ENCODE peak calls at places on chromosomes 3 and 15, in six cellular contexts. O is Peyer's patch, T is K562, M is uterus, D is mesenchymal stem cell, K is neural progenitor cell. V is an unnamed sample. For H3K4me1, the result is how much of the 10 kb centered on the place peaks cover.

GRCh38 chr3:31116651-31117050 is 222.2 kb upstream of the GADL1 start:
- DNase-seq in O (no peak), T (no peak), M (no peak), D (peak), K (no peak), V (no peak)

GRCh38 chr3:190041333-190042041 is 79.2 kb downstream of the P3H2 start:
- DNase-seq in O (no peak), T (no peak), M (no peak), D (peak), K (peak), V (no peak)

GRCh38 chr3:123610331-123610730 is 25.5 kb upstream of the HACD2 start:
- DNase-seq in O (peak), T (no peak), M (no peak), D (no peak), K (no peak), V (no peak)

GRCh38 chr15:40902605-40903561 is 8.6 kb downstream of the VPS18 start:
- DNase-seq in O (no peak), T (no peak), M (no peak), D (peak), K (peak), V (peak)

GRCh38 chr15:80309769-80310384 is 57.9 kb upstream of the CTXND1 start:
- DNase-seq in O (no peak), T (peak), M (no peak), D (peak), K (peak), V (no peak)

GRCh38 chr3:119781330-119782198 is at the start of gene NR1I2:
- DNase-seq in O (no peak), T (no peak), M (no peak), D (no peak), K (no peak), V (no peak)

GRCh38 chr3:46922871-46923558 is 45.5 kb downstream of the PTH1R start:
- DNase-seq in O (no peak), T (no peak), M (peak), D (no peak), K (no peak), V (no peak)

GRCh38 chr15:29826908-29827307 is 4.6 kb upstream of the TJP1 start:
- DNase-seq in O (no peak), T (no peak), M (no peak), D (no peak), K (no peak), V (no peak)

GRCh38 chr3:27976933-27977332 is 254.8 kb upstream of the EOMES start:
- DNase-seq in O (no peak), T (no peak), M (no peak), D (no peak), K (no peak), V (no peak)

GRCh38 chr3:57192028-57192427 is 7.8 kb downstream of the HESX1 start:
- DNase-seq in O (no peak), T (no peak), M (no peak), D (no peak), K (no peak), V (no peak)
- H3K27ac ChIP-seq in O (no peak), T (no peak), M (no peak), D (no peak), K (no peak), V (no peak)

DNA sequence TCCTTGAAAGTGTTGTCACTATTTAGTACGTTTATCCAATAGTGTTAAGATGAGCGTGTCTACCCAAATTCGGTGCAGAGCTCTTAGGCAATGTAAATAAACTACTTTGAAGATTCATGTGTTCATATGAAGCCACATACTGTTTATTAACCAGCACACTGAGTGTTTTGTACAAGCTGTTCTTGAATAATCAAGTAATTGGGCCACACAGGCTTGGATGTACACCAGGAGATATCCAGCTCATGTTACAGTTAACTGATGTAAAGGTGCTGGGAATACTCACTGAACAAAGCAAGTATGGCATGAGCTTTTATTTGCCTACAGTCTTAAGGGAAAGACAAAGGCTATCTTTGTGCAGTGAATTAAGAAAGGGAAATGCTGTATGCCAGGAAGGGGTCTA is 632 bp upstream of the DHX36 start:
- DNase-seq in O (no peak), T (no peak), M (no peak), D (peak), K (peak), V (no peak)
- H3K4me3 ChIP-seq in O (peak), T (peak), M (peak), D (no peak), K (peak), V (peak)

GRCh38 chr3:69329897-69330296 is 56.0 kb downstream of the FRMD4B start:
- DNase-seq in O (no peak), T (no peak), M (no peak), D (no peak), K (no peak), V (no peak)
- H3K4me1 ChIP-seq in O (under half), T (under half), M (under half), D (under half), K (under half), V (half or more)

DNA sequence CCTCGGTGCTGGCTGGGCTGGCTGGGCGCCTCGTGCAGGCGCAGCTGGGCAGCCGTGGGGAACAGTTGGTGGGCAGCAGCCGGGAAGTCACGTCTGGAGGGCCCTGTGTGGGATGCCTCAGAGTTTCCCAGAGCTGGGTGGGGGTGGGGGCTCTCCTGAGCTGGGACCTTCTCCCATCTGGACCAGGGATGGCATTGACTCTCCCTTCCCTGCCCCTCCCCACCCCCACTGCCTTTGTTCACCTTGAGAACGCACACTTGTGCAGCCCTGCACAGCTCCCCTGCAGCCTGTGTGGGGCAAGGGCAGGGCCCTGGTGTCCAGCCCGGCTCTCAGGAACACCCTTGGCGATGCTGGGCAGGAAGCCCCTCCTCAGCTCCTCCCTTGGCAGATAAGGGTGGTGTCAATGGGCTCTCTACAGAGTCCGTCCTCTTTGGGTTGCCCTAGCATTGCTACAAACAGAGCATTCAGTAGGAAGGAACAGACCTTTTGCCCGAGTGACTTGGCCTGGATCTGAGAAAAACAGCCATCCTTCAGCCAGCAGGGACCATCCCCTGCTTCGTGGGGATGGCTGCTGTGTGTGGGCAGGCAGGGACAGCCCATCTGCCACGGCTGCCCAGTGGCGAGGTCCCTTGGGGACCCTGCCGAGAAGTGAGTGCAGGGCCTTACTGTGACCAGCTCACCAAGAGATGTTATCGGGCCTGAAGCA is 25.5 kb upstream of the KLF13 start:
- DNase-seq in O (no peak), T (no peak), M (no peak), D (no peak), K (no peak), V (peak)
- H3K27ac ChIP-seq in O (no peak), T (no peak), M (no peak), D (no peak), K (no peak), V (no peak)

GRCh38 chr15:38920966-38921365 is 356.4 kb upstream of the RASGRP1 start:
- DNase-seq in O (no peak), T (no peak), M (no peak), D (no peak), K (no peak), V (no peak)
- H3K4me3 ChIP-seq in O (no peak), T (no peak), M (no peak), D (no peak), K (no peak), V (no peak)

GRCh38 chr3:170128977-170129431 is 52.5 kb downstream of the PHC3 start:
- DNase-seq in O (no peak), T (peak), M (no peak), D (peak), K (no peak), V (no peak)

GRCh38 chr3:170132335-170132734 is 49.2 kb downstream of the PHC3 start:
- DNase-seq in O (no peak), T (peak), M (no peak), D (no peak), K (no peak), V (no peak)

GRCh38 chr3:170130532-170130931 is 51.0 kb downstream of the PHC3 start:
- DNase-seq in O (no peak), T (no peak), M (no peak), D (peak), K (no peak), V (no peak)

DNA sequence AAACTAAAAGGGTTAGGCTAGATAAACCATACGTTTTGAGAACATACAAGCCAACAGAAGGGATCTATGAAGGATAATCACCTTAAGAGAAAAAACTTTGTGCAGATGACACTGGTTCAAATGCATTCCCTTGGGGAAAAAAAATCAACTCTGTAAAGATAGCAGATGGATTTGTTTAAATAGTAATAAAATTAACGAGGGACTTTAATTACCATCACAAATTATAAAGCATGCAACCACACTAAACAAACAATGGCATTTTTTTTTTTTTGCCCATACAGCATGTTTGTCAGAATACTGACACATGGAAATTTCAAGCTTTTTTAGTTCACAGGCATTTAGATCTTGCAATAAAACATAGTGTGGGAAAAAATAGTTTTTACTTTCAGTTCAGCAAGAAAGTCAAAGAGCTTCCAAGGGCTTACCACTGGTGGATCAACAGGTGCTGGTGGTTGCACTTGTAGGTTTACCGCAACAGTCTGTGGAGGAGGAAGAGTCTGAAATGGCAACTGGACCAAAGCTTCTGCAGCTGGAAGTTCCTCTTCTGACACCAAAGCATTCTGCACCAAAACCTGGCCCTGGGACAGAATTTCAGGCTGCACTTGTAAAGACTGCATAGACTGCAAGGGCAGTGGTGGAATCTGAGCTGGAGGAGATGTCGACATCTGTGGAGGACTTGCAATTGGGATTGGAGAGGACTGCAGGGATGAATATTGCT is 53.1 kb downstream of the PHC3 start:
- DNase-seq in O (peak), T (no peak), M (no peak), D (peak), K (no peak), V (no peak)
- H3K4me1 ChIP-seq in O (under half), T (under half), M (under half), D (under half), K (under half), V (under half)

DNA sequence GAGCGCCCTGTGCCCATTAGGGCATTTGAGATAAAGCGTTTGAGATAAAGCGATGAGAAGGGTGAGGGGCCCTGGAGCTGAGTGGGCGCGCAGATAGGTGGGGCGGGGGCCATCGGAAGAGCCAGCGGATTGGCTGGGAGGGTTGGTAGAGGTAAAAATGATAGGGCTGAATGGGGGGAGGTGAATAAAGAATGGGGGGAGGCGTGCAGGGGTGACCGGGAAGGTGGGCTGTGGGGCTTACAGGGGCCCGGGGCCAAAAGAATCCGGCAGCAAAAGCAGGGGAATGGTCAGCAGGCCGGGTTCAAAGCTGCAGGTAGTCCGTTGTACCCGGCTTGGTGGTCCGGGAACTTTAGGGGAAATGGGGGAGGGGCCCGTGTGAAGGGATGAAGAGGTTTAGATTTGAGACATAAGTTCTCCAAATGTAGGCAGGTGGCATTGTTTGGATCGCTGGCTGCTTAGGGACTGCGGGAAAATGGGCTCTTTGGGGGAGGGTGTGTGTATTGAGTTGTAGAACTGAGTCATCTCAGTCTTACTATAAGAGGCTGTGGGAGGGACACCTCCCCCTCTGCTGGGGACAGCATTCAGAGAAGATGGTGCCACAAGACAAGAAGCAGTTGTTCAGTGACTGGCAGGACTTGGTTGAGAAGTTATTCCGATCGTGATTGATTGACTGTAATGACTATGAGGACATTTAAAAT is 623 bp downstream of the ARID3B start:
- DNase-seq in O (peak), T (peak), M (peak), D (peak), K (peak), V (peak)
- H3K27ac ChIP-seq in O (peak), T (peak), M (peak), D (no peak), K (peak), V (peak)